ENCODE peak calls at places on chromosomes 6 and 20, in five cellular contexts. One of them, this sample, is unnamed.

GRCh38 chr6:131740161-131740560 is 29.3 kb upstream of the CTAGE9 start:
- DNase-seq in dorsolateral prefrontal cortex: no peak
- DNase-seq in AG10803: peak; percentile 45
- DNase-seq in transverse colon: no peak
- DNase-seq in pancreas: no peak
- DNase-seq in this sample: no peak

GRCh38 chr20:40218296-40218955 is 470.6 kb downstream of the MAFB start:
- DNase-seq in pancreas: no peak
- DNase-seq in AG10803: no peak
- DNase-seq in dorsolateral prefrontal cortex: no peak
- DNase-seq in transverse colon: no peak
- DNase-seq in this sample: no peak

GRCh38 chr6:25370175-25371036 is 91.2 kb downstream of the CARMIL1 start:
- DNase-seq in dorsolateral prefrontal cortex: no peak
- DNase-seq in pancreas: no peak
- DNase-seq in AG10803: no peak
- DNase-seq in transverse colon: peak; percentile 35
- DNase-seq in this sample: no peak

GRCh38 chr20:33387177-33387576 is 14.1 kb downstream of the CDK5RAP1 start:
- DNase-seq in AG10803: peak; percentile 65
- DNase-seq in pancreas: no peak
- DNase-seq in dorsolateral prefrontal cortex: no peak
- DNase-seq in transverse colon: no peak
- DNase-seq in this sample: no peak

GRCh38 chr20:18692453-18692852 is 104.6 kb downstream of the DTD1 start:
- DNase-seq in transverse colon: no peak
- DNase-seq in dorsolateral prefrontal cortex: no peak
- DNase-seq in AG10803: peak; percentile 7
- DNase-seq in pancreas: no peak
- DNase-seq in this sample: no peak

GRCh38 chr6:147643341-147644200 is 135.1 kb downstream of the SAMD5 start:
- DNase-seq in pancreas: no peak
- DNase-seq in transverse colon: no peak
- DNase-seq in AG10803: no peak
- DNase-seq in dorsolateral prefrontal cortex: no peak
- DNase-seq in this sample: no peak

GRCh38 chr6:37236921-37237320 is 20.7 kb upstream of the TBC1D22B start:
- DNase-seq in dorsolateral prefrontal cortex: no peak
- DNase-seq in AG10803: no peak
- DNase-seq in transverse colon: no peak
- DNase-seq in pancreas: no peak
- DNase-seq in this sample: peak; percentile 44

GRCh38 chr6:12238191-12238590 is 52.0 kb upstream of the EDN1 start:
- DNase-seq in AG10803: no peak
- DNase-seq in dorsolateral prefrontal cortex: no peak
- DNase-seq in transverse colon: no peak
- DNase-seq in pancreas: no peak
- DNase-seq in this sample: no peak

GRCh38 chr6:31216208-31216898 is 45.9 kb upstream of the POU5F1 start:
- DNase-seq in pancreas: no peak
- DNase-seq in dorsolateral prefrontal cortex: no peak
- DNase-seq in AG10803: no peak
- DNase-seq in transverse colon: no peak
- DNase-seq in this sample: no peak

GRCh38 chr6:169529931-169530761 is 171.7 kb downstream of the WDR27 start:
- DNase-seq in AG10803: peak; percentile 97
- DNase-seq in transverse colon: peak; percentile 52
- DNase-seq in pancreas: peak; percentile 50
- DNase-seq in dorsolateral prefrontal cortex: no peak
- DNase-seq in this sample: no peak

GRCh38 chr20:60962367-60963045 is 289.6 kb upstream of the CDH4 start:
- DNase-seq in transverse colon: no peak
- DNase-seq in pancreas: no peak
- DNase-seq in AG10803: no peak
- DNase-seq in dorsolateral prefrontal cortex: no peak
- DNase-seq in this sample: no peak

GRCh38 chr6:11744753-11745152 is 33.9 kb downstream of the ADTRP start:
- DNase-seq in AG10803: peak; percentile 92
- DNase-seq in dorsolateral prefrontal cortex: no peak
- DNase-seq in pancreas: peak; percentile 32
- DNase-seq in transverse colon: peak; percentile 62
- DNase-seq in this sample: peak; percentile 96

GRCh38 chr20:38790210-38791053 is 15.1 kb upstream of the PPP1R16B start:
- DNase-seq in AG10803: peak; percentile 15
- DNase-seq in transverse colon: no peak
- DNase-seq in pancreas: no peak
- DNase-seq in dorsolateral prefrontal cortex: no peak
- DNase-seq in this sample: peak; percentile 47

GRCh38 chr6:160792711-160793110 is 90.7 kb downstream of the PLG start:
- DNase-seq in dorsolateral prefrontal cortex: no peak
- DNase-seq in transverse colon: no peak
- DNase-seq in AG10803: no peak
- DNase-seq in pancreas: no peak
- DNase-seq in this sample: no peak

GRCh38 chr6:135936606-135937005 is 85.1 kb downstream of the PDE7B start:
- DNase-seq in AG10803: peak; percentile 94
- DNase-seq in dorsolateral prefrontal cortex: no peak
- DNase-seq in pancreas: no peak
- DNase-seq in transverse colon: no peak
- DNase-seq in this sample: peak; percentile 96

GRCh38 chr6:34816635-34817301 is 24.9 kb downstream of the BLTP3A start:
- DNase-seq in AG10803: no peak
- DNase-seq in dorsolateral prefrontal cortex: no peak
- DNase-seq in transverse colon: no peak
- DNase-seq in pancreas: no peak
- DNase-seq in this sample: no peak

GRCh38 chr6:30870546-30870945 is 13.8 kb upstream of the DDR1 start:
- DNase-seq in pancreas: no peak
- DNase-seq in transverse colon: no peak
- DNase-seq in AG10803: no peak
- DNase-seq in dorsolateral prefrontal cortex: no peak
- DNase-seq in this sample: no peak

GRCh38 chr6:89368107-89368506 is 15.6 kb upstream of the UBE2J1 start:
- DNase-seq in transverse colon: peak; percentile 69
- DNase-seq in AG10803: peak; percentile 34
- DNase-seq in pancreas: peak; percentile 62
- DNase-seq in dorsolateral prefrontal cortex: peak; percentile 79
- DNase-seq in this sample: peak; percentile 73

GRCh38 chr6:96562886-96563285 is at the start of gene FHL5:
- DNase-seq in transverse colon: no peak
- DNase-seq in AG10803: no peak
- DNase-seq in pancreas: no peak
- DNase-seq in dorsolateral prefrontal cortex: no peak
- DNase-seq in this sample: peak; percentile 54

GRCh38 chr6:12311106-12311505 is 20.9 kb downstream of the EDN1 start:
- DNase-seq in pancreas: no peak
- DNase-seq in dorsolateral prefrontal cortex: no peak
- DNase-seq in transverse colon: no peak
- DNase-seq in AG10803: no peak
- DNase-seq in this sample: peak; percentile 43

GRCh38 chr6:30325150-30325872 is 1.4 kb upstream of the TRIM39 start:
- DNase-seq in pancreas: no peak
- DNase-seq in transverse colon: peak; percentile 67
- DNase-seq in dorsolateral prefrontal cortex: peak; percentile 60
- DNase-seq in AG10803: peak; percentile 40
- DNase-seq in this sample: peak; percentile 59

GRCh38 chr6:36139991-36140710 is 9.8 kb downstream of the MAPK13 start:
- DNase-seq in dorsolateral prefrontal cortex: peak; percentile 77
- DNase-seq in transverse colon: no peak
- DNase-seq in pancreas: no peak
- DNase-seq in AG10803: no peak
- DNase-seq in this sample: no peak

GRCh38 chr6:154895841-154896240 is 99.3 kb upstream of the TIAM2 start:
- DNase-seq in transverse colon: no peak
- DNase-seq in pancreas: no peak
- DNase-seq in dorsolateral prefrontal cortex: no peak
- DNase-seq in AG10803: no peak
- DNase-seq in this sample: no peak

GRCh38 chr6:168090064-168090690 is 11.2 kb upstream of the FRMD1 start:
- DNase-seq in dorsolateral prefrontal cortex: no peak
- DNase-seq in transverse colon: no peak
- DNase-seq in pancreas: no peak
- DNase-seq in AG10803: no peak
- DNase-seq in this sample: no peak

GRCh38 chr20:2508631-2509467 is at the start of gene ZNF343:
- DNase-seq in dorsolateral prefrontal cortex: peak; percentile 83
- DNase-seq in AG10803: peak; percentile 74
- DNase-seq in pancreas: peak; percentile 80
- DNase-seq in transverse colon: peak; percentile 83
- DNase-seq in this sample: peak; percentile 85

GRCh38 chr20:44990425-44990824 is 24.1 kb downstream of the STK4 start:
- DNase-seq in AG10803: peak; percentile 37
- DNase-seq in pancreas: no peak
- DNase-seq in dorsolateral prefrontal cortex: no peak
- DNase-seq in transverse colon: no peak
- DNase-seq in this sample: peak; percentile 25

GRCh38 chr20:33522256-33522820 is 32.4 kb downstream of the CBFA2T2 start:
- DNase-seq in transverse colon: no peak
- DNase-seq in pancreas: no peak
- DNase-seq in dorsolateral prefrontal cortex: no peak
- DNase-seq in AG10803: no peak
- DNase-seq in this sample: peak; percentile 5

GRCh38 chr6:96301781-96302180 is 219.8 kb upstream of the UFL1 start:
- DNase-seq in dorsolateral prefrontal cortex: peak; percentile 12
- DNase-seq in pancreas: no peak
- DNase-seq in transverse colon: no peak
- DNase-seq in AG10803: no peak
- DNase-seq in this sample: no peak

GRCh38 chr20:40532103-40532502 is 156.9 kb downstream of the MAFB start:
- DNase-seq in dorsolateral prefrontal cortex: no peak
- DNase-seq in pancreas: no peak
- DNase-seq in AG10803: no peak
- DNase-seq in transverse colon: no peak
- DNase-seq in this sample: peak; percentile 47

GRCh38 chr6:157981132-157981394 is 600 bp upstream of the SYNJ2 start:
- DNase-seq in dorsolateral prefrontal cortex: no peak
- DNase-seq in AG10803: no peak
- DNase-seq in pancreas: peak; percentile 40
- DNase-seq in transverse colon: peak; percentile 45
- DNase-seq in this sample: no peak

GRCh38 chr6:146027586-146028249 is 1.1 kb upstream of the GRM1 start:
- DNase-seq in transverse colon: peak; percentile 6
- DNase-seq in dorsolateral prefrontal cortex: peak; percentile 48
- DNase-seq in AG10803: no peak
- DNase-seq in pancreas: no peak
- DNase-seq in this sample: peak; percentile 6

GRCh38 chr6:14095444-14095843 is 22.1 kb upstream of the CD83 start:
- DNase-seq in AG10803: no peak
- DNase-seq in pancreas: no peak
- DNase-seq in dorsolateral prefrontal cortex: no peak
- DNase-seq in transverse colon: no peak
- DNase-seq in this sample: no peak

DNA sequence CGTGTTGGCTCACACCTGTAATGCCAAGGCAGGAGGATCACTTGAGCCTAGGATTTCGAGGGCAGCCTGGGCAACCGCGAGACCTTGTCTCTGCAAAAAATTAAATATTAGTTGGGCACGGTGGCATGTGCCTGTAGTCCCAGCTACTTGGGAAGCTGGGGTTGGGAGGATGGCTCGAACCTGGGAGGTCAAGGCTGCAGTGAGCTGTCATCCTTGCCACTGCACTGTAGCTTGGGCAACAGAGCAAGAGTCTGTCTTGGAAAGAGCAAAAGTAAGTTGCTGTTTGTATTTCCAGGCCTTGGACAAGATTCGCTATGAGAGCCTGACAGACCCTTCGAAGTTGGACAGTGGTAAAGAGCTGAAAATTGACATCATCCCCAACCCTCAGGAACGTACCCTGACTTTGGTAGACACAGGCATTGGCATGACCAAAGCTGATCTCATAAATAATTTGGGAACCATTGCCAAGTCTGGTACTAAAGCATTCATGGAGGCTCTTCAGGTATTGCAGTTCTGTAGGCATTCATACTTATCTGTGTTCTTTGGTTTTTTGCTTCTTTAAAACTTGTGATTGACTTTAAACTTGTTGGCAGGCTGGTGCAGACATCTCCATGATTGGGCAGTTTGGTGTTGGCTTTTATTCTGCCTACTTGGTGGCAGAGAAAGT is 2.3 kb downstream of the HSP90AB1 start:
- DNase-seq in pancreas: no peak
- DNase-seq in AG10803: no peak
- DNase-seq in transverse colon: no peak
- DNase-seq in dorsolateral prefrontal cortex: no peak
- DNase-seq in this sample: no peak
- H3K4me3 ChIP-seq in pancreas: peak overlapping the region; percentile 62
- H3K4me3 ChIP-seq in AG10803: peak overlapping the region; percentile 100
- H3K4me3 ChIP-seq in transverse colon: peak overlapping the region; percentile 98
- H3K4me3 ChIP-seq in dorsolateral prefrontal cortex: peak overlapping the region; percentile 99
- H3K4me3 ChIP-seq in this sample: peak overlapping the region; percentile 76

GRCh38 chr6:66558189-66558588 is 851.2 kb upstream of the EYS start:
- DNase-seq in AG10803: no peak
- DNase-seq in transverse colon: no peak
- DNase-seq in dorsolateral prefrontal cortex: no peak
- DNase-seq in pancreas: no peak
- DNase-seq in this sample: peak; percentile 4
- TF ChIP-seq CTCF in AG10803: no peak
- TF ChIP-seq CTCF in transverse colon: no peak
- TF ChIP-seq CTCF in dorsolateral prefrontal cortex: no peak
- TF ChIP-seq CTCF in pancreas: no peak
- TF ChIP-seq CTCF in this sample: peak; percentile 20

GRCh38 chr6:50333696-50334095 is 284.0 kb upstream of the DEFB112 start:
- DNase-seq in transverse colon: no peak
- DNase-seq in pancreas: no peak
- DNase-seq in dorsolateral prefrontal cortex: no peak
- DNase-seq in AG10803: no peak
- DNase-seq in this sample: no peak
- H3K4me3 ChIP-seq in transverse colon: no peak overlapping the region
- H3K4me3 ChIP-seq in pancreas: no peak overlapping the region
- H3K4me3 ChIP-seq in dorsolateral prefrontal cortex: no peak overlapping the region
- H3K4me3 ChIP-seq in AG10803: no peak overlapping the region
- H3K4me3 ChIP-seq in this sample: no peak overlapping the region

DNA sequence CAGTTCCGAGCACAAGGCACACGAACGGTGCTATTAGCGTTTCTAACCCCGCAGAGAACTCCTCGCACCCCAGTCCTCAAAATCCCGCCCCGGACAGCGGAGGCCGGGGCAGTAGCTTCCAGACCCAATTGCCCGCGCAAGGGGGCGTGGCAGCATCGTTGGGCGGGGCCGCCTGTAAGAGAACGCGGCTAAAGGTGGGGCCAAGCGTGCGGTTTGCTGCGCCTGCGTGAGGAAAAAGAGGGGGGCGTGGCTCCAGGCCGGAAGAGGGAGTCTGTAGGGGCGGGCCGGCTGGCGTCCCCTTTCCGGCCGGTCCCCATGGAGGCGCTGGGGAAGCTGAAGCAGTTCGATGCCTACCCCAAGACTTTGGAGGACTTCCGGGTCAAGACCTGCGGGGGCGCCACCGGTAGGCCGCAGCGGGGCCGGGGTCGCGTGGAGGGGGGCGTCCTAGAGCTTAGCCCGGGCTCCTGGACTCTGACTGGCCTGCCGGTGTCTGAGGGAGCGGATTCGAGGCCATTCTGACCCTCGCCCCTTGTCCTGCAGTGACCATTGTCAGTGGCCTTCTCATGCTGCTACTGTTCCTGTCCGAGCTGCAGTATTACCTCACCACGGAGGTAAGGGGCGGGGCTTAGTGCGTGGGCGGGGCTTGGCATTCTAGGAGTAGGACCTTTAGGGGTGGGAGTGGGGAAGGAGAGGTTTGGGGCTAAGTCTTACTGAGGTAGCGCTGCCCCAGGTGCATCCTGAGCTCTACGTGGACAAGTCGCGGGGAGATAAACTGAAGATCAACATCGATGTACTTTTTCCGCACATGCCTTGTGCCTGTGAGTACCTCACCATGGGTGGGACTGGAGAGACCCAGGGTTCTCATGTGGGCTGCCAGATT is at the start of gene ERGIC3:
- DNase-seq in transverse colon: peak; percentile 99
- DNase-seq in AG10803: peak; percentile 94
- DNase-seq in dorsolateral prefrontal cortex: peak; percentile 92
- DNase-seq in pancreas: peak; percentile 98
- DNase-seq in this sample: peak; percentile 95
- TF ChIP-seq CTCF in transverse colon: no peak
- TF ChIP-seq CTCF in AG10803: no peak
- TF ChIP-seq CTCF in dorsolateral prefrontal cortex: peak; percentile 61
- TF ChIP-seq CTCF in pancreas: no peak
- TF ChIP-seq CTCF in this sample: no peak

This sample was measured in choroid plexus epithelial cell.